ENCODE peak calls at places on chromosomes 7 and 10, in seven cellular contexts. J, V, Z, Y, N, C and B are unnamed samples.

GRCh38 chr10:79417731-79418130 is 27.7 kb downstream of the ZCCHC24 start:
- DNase-seq in J (no peak), V (no peak), Z (no peak), Y (no peak), N (no peak), C (no peak), B (no peak)

GRCh38 chr10:126907423-126907970 is 2.3 kb downstream of the DOCK1 start:
- DNase-seq in J (no peak), V (peak), Z (no peak), Y (no peak), N (no peak), C (no peak), B (no peak)

GRCh38 chr7:135812151-135812550 is 63.5 kb upstream of the FAM180A start:
- DNase-seq in J (no peak), V (no peak), Z (no peak), Y (no peak), N (no peak), C (no peak), B (no peak)

GRCh38 chr7:43758029-43758860 is at the start of gene BLVRA:
- DNase-seq in J (peak), V (peak), Z (peak), Y (peak), N (peak), C (peak), B (peak)

GRCh38 chr7:130037703-130038102 is 13.5 kb downstream of the ZC3HC1 start:
- DNase-seq in J (no peak), V (no peak), Z (no peak), Y (no peak), N (no peak), C (peak), B (no peak)

GRCh38 chr7:155483868-155484325 is 26.0 kb downstream of the EN2 start:
- DNase-seq in J (no peak), V (no peak), Z (no peak), Y (no peak), N (no peak), C (no peak), B (no peak)

GRCh38 chr7:45217358-45217757 is 59.8 kb downstream of the RAMP3 start:
- DNase-seq in J (peak), V (no peak), Z (no peak), Y (no peak), N (no peak), C (no peak), B (no peak)

GRCh38 chr10:118531105-118531851 is 64.2 kb downstream of the PRLHR start:
- DNase-seq in J (no peak), V (no peak), Z (no peak), Y (no peak), N (no peak), C (no peak), B (no peak)

GRCh38 chr7:76022026-76022780 is 25.6 kb downstream of the STYXL1 start:
- DNase-seq in J (no peak), V (no peak), Z (no peak), Y (no peak), N (no peak), C (no peak), B (no peak)

GRCh38 chr10:79165068-79165467 is 96.3 kb downstream of the ZMIZ1 start:
- DNase-seq in J (no peak), V (no peak), Z (no peak), Y (no peak), N (no peak), C (no peak), B (no peak)

GRCh38 chr7:106167439-106168136 is 55.5 kb upstream of the SYPL1 start:
- DNase-seq in J (no peak), V (no peak), Z (no peak), Y (no peak), N (no peak), C (no peak), B (no peak)

GRCh38 chr7:24580283-24580946 is 7.2 kb downstream of the PALS2 start:
- DNase-seq in J (no peak), V (no peak), Z (no peak), Y (no peak), N (no peak), C (peak), B (no peak)

GRCh38 chr7:31811650-31812461 is 124.8 kb downstream of the PPP1R17 start:
- DNase-seq in J (no peak), V (no peak), Z (no peak), Y (no peak), N (no peak), C (peak), B (no peak)

GRCh38 chr10:128563387-128563786 is 437.2 kb upstream of the MKI67 start:
- DNase-seq in J (no peak), V (no peak), Z (no peak), Y (no peak), N (no peak), C (no peak), B (no peak)

GRCh38 chr7:73451780-73452398 is 18.3 kb downstream of the FZD9 start:
- DNase-seq in J (no peak), V (peak), Z (no peak), Y (no peak), N (no peak), C (peak), B (no peak)

GRCh38 chr7:29400435-29400834 is 163.2 kb upstream of the PRR15 start:
- DNase-seq in J (no peak), V (no peak), Z (no peak), Y (no peak), N (no peak), C (no peak), B (no peak)

GRCh38 chr7:133452611-133453010 is 199.7 kb downstream of the EXOC4 start:
- DNase-seq in J (no peak), V (no peak), Z (no peak), Y (no peak), N (no peak), C (peak), B (no peak)

GRCh38 chr10:83982812-83983211 is 156.5 kb upstream of the GHITM start:
- DNase-seq in J (no peak), V (no peak), Z (no peak), Y (no peak), N (no peak), C (no peak), B (no peak)

GRCh38 chr10:73039635-73040034 is 57.0 kb downstream of the P4HA1 start:
- DNase-seq in J (no peak), V (no peak), Z (no peak), Y (no peak), N (no peak), C (peak), B (no peak)

GRCh38 chr10:111281516-111281915 is 204.7 kb downstream of the ADRA2A start:
- DNase-seq in J (no peak), V (peak), Z (no peak), Y (no peak), N (no peak), C (no peak), B (no peak)

GRCh38 chr7:133235212-133235883 is 17.5 kb upstream of the EXOC4 start:
- DNase-seq in J (no peak), V (no peak), Z (no peak), Y (no peak), N (no peak), C (peak), B (no peak)

GRCh38 chr7:32194537-32194936 is 124.3 kb upstream of the PDE1C start:
- DNase-seq in J (no peak), V (no peak), Z (no peak), Y (no peak), N (no peak), C (no peak), B (no peak)

GRCh38 chr10:115982526-115982925 is 290.5 kb downstream of the GFRA1 start:
- DNase-seq in J (no peak), V (no peak), Z (no peak), Y (no peak), N (no peak), C (no peak), B (no peak)

GRCh38 chr10:115992554-115992953 is 280.5 kb downstream of the GFRA1 start:
- DNase-seq in J (no peak), V (no peak), Z (no peak), Y (no peak), N (no peak), C (no peak), B (no peak)

GRCh38 chr10:115989621-115990020 is 283.4 kb downstream of the GFRA1 start:
- DNase-seq in J (no peak), V (no peak), Z (no peak), Y (no peak), N (no peak), C (peak), B (no peak)

GRCh38 chr10:115985696-115986095 is 287.3 kb downstream of the GFRA1 start:
- DNase-seq in J (no peak), V (no peak), Z (no peak), Y (no peak), N (no peak), C (peak), B (no peak)

GRCh38 chr10:115988380-115988779 is 284.6 kb downstream of the GFRA1 start:
- DNase-seq in J (no peak), V (no peak), Z (no peak), Y (no peak), N (no peak), C (no peak), B (no peak)
- H3K4me3 ChIP-seq in J (no peak), V (no peak), Z (no peak), Y (no peak), N (no peak), C (no peak), B (no peak)

GRCh38 chr10:88063861-88064521 is 200.6 kb downstream of the PTEN start:
- DNase-seq in J (no peak), V (no peak), Z (no peak), Y (no peak), N (no peak), C (no peak), B (no peak)

GRCh38 chr10:88065384-88066049 is 202.1 kb downstream of the PTEN start:
- DNase-seq in J (no peak), V (no peak), Z (no peak), Y (no peak), N (no peak), C (no peak), B (no peak)

GRCh38 chr10:88066319-88066718 is 202.9 kb downstream of the PTEN start:
- DNase-seq in J (no peak), V (no peak), Z (no peak), Y (no peak), N (no peak), C (no peak), B (no peak)

GRCh38 chr10:88062798-88063472 is 199.5 kb downstream of the PTEN start:
- DNase-seq in J (no peak), V (no peak), Z (no peak), Y (no peak), N (no peak), C (peak), B (no peak)

DNA sequence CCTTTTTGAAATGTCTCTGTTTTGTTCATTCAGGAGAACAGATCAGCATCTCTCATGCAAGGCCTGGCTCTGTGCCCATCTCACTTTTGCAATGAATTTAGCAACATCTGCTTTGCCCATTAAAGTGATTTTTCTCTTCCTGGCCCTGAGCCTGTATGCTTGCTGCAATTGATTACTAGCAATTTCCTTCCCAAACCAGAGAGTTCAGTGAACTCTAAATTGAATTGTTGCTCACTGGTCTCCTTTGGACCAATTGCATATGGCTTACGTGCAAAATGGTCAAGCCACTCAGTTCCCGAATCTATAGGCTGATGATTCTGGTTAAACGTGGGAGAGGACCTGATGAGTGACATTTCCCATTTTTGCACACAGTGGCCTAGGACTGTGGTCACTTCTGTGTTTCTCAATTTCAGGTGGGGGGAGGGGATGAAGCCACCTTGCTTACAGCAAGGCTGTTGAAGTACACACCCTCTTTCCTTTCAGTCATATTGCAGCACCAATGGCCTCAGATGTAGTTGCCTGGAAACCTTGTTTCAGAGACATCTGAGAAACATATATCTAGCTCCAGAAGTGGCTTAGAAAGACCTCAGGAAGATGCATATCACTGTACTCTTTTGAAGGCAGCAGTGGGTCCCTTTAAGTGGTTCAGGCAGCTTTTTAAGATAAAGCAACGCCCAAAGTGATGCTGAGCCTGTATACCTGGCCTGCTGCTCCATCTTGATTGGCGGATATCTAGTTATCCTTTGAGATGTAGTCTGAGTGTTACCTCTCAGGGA is 201.4 kb downstream of the PTEN start:
- DNase-seq in J (no peak), V (no peak), Z (peak), Y (peak), N (no peak), C (peak), B (peak)
- H3K27ac ChIP-seq in J (no peak), V (no peak), Z (peak), Y (no peak), N (no peak), C (peak), B (no peak)

DNA sequence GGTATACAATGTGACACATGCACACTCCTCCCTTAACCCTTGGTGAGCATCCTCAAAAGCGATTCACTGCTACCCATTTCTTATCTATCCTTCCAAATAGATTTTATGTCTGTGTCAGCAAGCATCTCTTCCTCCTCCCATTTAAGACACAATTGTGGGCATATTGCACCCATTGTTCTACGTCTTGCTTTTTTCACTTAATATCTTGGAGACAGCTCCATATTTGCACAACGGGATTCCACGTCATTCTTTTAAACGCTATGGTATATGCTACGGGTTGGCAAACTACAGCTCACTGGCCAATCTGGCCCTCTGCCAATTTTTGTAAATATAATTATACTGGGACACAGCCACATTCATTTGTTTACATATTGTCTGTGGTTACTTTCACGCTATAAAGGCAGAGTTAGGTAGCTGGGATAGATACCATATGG is 88.6 kb downstream of the RNF216 start:
- DNase-seq in J (no peak), V (no peak), Z (no peak), Y (no peak), N (no peak), C (peak), B (no peak)
- H3K4me3 ChIP-seq in J (no peak), V (no peak), Z (no peak), Y (peak), N (peak), C (no peak), B (no peak)

DNA sequence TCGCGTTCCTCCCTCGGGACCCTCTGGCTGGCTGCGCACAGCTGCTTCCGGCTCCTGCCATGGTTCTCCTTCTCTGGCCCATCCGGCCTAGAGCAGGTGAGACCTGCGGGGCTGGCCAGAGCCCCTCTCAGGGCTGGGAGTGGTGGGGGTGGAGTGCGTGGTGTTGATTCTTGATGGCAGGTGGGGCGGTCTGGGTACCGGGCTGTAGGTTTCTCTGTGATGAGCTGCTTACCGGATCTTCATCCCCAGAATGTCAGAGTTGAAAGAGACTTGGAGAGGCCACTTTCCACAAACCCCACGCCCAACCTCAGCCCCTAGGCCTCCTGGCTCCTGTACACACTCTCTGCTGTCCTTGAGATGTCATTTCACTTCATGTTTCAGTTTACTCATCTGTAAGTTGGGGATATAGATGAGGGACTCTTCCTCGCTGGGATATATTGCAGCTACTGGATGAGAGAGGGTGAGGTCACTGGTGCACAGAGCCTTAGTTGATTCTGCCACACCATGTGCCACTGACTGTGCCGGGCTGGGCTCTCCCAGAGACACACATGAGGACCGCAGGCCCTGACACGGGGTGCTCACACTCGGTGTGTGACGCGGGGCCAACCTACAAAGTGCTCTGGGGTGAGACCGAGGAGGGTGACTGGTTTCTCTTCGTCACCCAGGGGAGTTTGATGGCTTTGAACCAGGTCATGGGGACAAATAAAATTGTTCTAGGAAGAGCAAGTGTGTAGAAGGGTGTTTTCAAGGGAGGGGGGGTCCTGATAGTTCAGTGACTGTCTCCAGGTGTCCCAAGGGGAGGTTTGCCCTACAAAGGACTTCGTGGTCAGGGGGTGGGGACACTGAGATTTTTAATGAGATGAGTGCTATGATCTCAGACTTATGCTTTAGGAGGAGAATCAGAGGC is 29.5 kb downstream of the ZNF775 start:
- DNase-seq in J (no peak), V (no peak), Z (no peak), Y (no peak), N (no peak), C (no peak), B (no peak)
- H3K27ac ChIP-seq in J (peak), V (no peak), Z (no peak), Y (peak), N (peak), C (no peak), B (no peak)

GRCh38 chr7:142352543-142352942 is 94.7 kb upstream of the PRSS58 start:
- DNase-seq in J (no peak), V (no peak), Z (no peak), Y (no peak), N (no peak), C (peak), B (no peak)

GRCh38 chr7:142356166-142356565 is 98.3 kb upstream of the PRSS58 start:
- DNase-seq in J (no peak), V (no peak), Z (no peak), Y (no peak), N (no peak), C (no peak), B (no peak)

GRCh38 chr7:142349670-142350405 is 92.0 kb upstream of the PRSS58 start:
- DNase-seq in J (no peak), V (no peak), Z (no peak), Y (no peak), N (no peak), C (no peak), B (no peak)

GRCh38 chr7:142355328-142355727 is 97.5 kb upstream of the PRSS58 start:
- DNase-seq in J (no peak), V (no peak), Z (no peak), Y (no peak), N (no peak), C (peak), B (no peak)

DNA sequence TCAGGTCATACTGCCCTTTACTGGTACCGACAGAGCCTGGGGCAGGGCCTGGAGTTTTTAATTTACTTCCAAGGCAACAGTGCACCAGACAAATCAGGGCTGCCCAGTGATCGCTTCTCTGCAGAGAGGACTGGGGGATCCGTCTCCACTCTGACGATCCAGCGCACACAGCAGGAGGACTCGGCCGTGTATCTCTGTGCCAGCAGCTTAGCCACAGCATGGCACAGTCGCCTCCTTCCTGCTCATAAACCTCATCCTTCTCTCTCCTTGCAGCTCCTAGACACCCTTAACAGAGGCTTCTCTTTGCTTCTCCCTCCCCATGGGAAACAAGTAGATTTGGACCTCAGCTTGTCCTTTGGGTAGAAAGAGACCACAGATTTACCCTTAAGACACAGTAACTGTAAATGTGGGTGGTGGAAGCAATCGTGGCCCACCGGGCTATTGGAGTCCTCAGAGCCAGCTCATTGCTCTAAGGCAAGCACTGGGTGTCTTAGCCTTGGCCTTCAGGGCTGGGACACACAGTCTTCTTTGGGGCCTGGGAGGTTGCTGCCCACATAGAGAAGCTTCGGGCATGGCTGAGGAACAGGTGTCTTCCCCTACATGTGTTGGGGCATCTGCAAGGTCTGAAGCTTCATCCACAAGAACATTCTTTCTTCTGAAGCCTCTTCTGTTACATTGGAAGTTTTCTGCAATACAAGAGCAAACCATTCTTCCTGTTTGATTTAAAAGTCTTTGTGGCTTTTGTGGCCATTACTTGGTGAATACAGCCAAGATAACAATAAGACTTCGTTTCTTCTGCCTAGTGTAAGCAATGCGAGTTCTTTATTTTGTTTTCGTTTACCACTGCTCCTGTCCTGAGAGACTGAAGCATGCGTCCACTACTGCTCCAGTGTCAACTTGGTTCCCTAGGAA is 95.5 kb upstream of the PRSS58 start:
- DNase-seq in J (no peak), V (no peak), Z (no peak), Y (no peak), N (no peak), C (no peak), B (no peak)
- H3K4me3 ChIP-seq in J (no peak), V (no peak), Z (no peak), Y (no peak), N (peak), C (no peak), B (peak)

DNA sequence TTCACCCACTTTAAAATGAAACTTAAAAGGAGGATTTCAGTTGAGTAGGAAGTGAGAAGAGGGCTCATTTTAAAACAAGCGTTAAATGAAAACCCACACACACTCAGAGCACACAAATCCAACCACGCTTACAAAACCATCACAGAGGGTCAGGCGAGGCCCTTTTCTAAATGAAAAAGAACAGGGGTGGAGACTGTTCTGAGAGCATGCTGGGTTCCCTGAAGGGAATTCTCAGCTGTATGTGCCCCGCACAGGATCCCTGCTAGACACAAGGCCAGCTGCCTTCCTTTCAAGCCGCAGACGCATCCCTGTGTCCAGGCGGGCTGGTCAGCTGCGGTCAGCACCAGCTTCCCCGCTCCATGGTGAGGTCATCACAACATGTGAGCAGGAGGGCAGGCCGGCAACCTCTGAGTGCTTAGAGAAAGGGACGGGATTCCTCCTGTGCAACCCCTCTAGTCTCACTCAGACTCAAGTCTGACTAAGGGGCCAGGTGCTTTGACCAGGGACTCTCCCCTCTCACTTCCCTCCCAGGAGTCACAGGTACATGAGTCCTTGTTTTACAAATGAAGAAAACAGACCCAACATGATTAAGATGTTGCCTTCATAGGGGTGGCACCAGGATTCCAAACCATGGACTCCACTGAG is 111.9 kb downstream of the EGFR start:
- DNase-seq in J (no peak), V (no peak), Z (no peak), Y (no peak), N (no peak), C (peak), B (no peak)
- H3K27ac ChIP-seq in J (no peak), V (no peak), Z (peak), Y (peak), N (no peak), C (peak), B (no peak)